ENCODE peak calls at places on chromosome 22, in nine cellular contexts. One of them, this sample, is unnamed.

GRCh38 chr22:40499187-40499753 is 128.9 kb downstream of the SGSM3 start:
- DNase-seq in GM13977: peak
- DNase-seq in NCI-H510A treated with DMSO at 0.1 percent for 48 hours: no peak
- DNase-seq in neuronal stem cell: no peak
- DNase-seq in activated T-helper 1 cell treated with anti-CD3 and anti-CD28 coated beads, Interleukin-12 subunit alpha, Interleukin-12 subunit beta, Interleukin-2, Interleukin-4 antibody, amounts not matched to agents 30 ng/mL and 10 ng/mL and 1 ng/mL, durations not matched to agents 14 hours and 24 hours and 36 hours: no peak
- DNase-seq in AG09309: peak
- DNase-seq in brain microvascular endothelial cell: peak
- DNase-seq in effector memory CD8-positive, alpha-beta T cell: no peak
- DNase-seq in stimulated activated naive B cell treated with anti-CD40 and anti-IgM and Interleukin-4, amounts not matched to agents 10 μg/mL and 1 μg/mL and 100 μg/mL, for 72 hours: no peak
- DNase-seq in this sample: no peak

GRCh38 chr22:42061041-42061440 is 9.6 kb downstream of the NAGA start:
- DNase-seq in GM13977: no peak
- DNase-seq in NCI-H510A treated with DMSO at 0.1 percent for 48 hours: no peak
- DNase-seq in neuronal stem cell: no peak
- DNase-seq in activated T-helper 1 cell treated with anti-CD3 and anti-CD28 coated beads, Interleukin-12 subunit alpha, Interleukin-12 subunit beta, Interleukin-2, Interleukin-4 antibody, amounts not matched to agents 30 ng/mL and 10 ng/mL and 1 ng/mL, durations not matched to agents 14 hours and 24 hours and 36 hours: no peak
- DNase-seq in AG09309: no peak
- DNase-seq in brain microvascular endothelial cell: no peak
- DNase-seq in effector memory CD8-positive, alpha-beta T cell: no peak
- DNase-seq in stimulated activated naive B cell treated with anti-CD40 and anti-IgM and Interleukin-4, amounts not matched to agents 10 μg/mL and 1 μg/mL and 100 μg/mL, for 72 hours: no peak
- DNase-seq in this sample: no peak

GRCh38 chr22:50253046-50253580 is 2.0 kb upstream of the HDAC10 start:
- DNase-seq in GM13977: no peak
- DNase-seq in NCI-H510A treated with DMSO at 0.1 percent for 48 hours: no peak
- DNase-seq in neuronal stem cell: no peak
- DNase-seq in activated T-helper 1 cell treated with anti-CD3 and anti-CD28 coated beads, Interleukin-12 subunit alpha, Interleukin-12 subunit beta, Interleukin-2, Interleukin-4 antibody, amounts not matched to agents 30 ng/mL and 10 ng/mL and 1 ng/mL, durations not matched to agents 14 hours and 24 hours and 36 hours: no peak
- DNase-seq in AG09309: no peak
- DNase-seq in brain microvascular endothelial cell: no peak
- DNase-seq in effector memory CD8-positive, alpha-beta T cell: no peak
- DNase-seq in stimulated activated naive B cell treated with anti-CD40 and anti-IgM and Interleukin-4, amounts not matched to agents 10 μg/mL and 1 μg/mL and 100 μg/mL, for 72 hours: no peak
- DNase-seq in this sample: no peak

GRCh38 chr22:44992166-44992565 is 17.6 kb downstream of the PHF21B start:
- DNase-seq in GM13977: no peak
- DNase-seq in NCI-H510A treated with DMSO at 0.1 percent for 48 hours: no peak
- DNase-seq in neuronal stem cell: no peak
- DNase-seq in activated T-helper 1 cell treated with anti-CD3 and anti-CD28 coated beads, Interleukin-12 subunit alpha, Interleukin-12 subunit beta, Interleukin-2, Interleukin-4 antibody, amounts not matched to agents 30 ng/mL and 10 ng/mL and 1 ng/mL, durations not matched to agents 14 hours and 24 hours and 36 hours: no peak
- DNase-seq in AG09309: no peak
- DNase-seq in brain microvascular endothelial cell: no peak
- DNase-seq in effector memory CD8-positive, alpha-beta T cell: no peak
- DNase-seq in stimulated activated naive B cell treated with anti-CD40 and anti-IgM and Interleukin-4, amounts not matched to agents 10 μg/mL and 1 μg/mL and 100 μg/mL, for 72 hours: no peak
- DNase-seq in this sample: no peak

GRCh38 chr22:49274754-49275380 is 552.8 kb downstream of the BRD1 start:
- DNase-seq in GM13977: no peak
- DNase-seq in NCI-H510A treated with DMSO at 0.1 percent for 48 hours: no peak
- DNase-seq in neuronal stem cell: no peak
- DNase-seq in activated T-helper 1 cell treated with anti-CD3 and anti-CD28 coated beads, Interleukin-12 subunit alpha, Interleukin-12 subunit beta, Interleukin-2, Interleukin-4 antibody, amounts not matched to agents 30 ng/mL and 10 ng/mL and 1 ng/mL, durations not matched to agents 14 hours and 24 hours and 36 hours: no peak
- DNase-seq in AG09309: no peak
- DNase-seq in brain microvascular endothelial cell: no peak
- DNase-seq in effector memory CD8-positive, alpha-beta T cell: no peak
- DNase-seq in stimulated activated naive B cell treated with anti-CD40 and anti-IgM and Interleukin-4, amounts not matched to agents 10 μg/mL and 1 μg/mL and 100 μg/mL, for 72 hours: no peak
- DNase-seq in this sample: no peak

GRCh38 chr22:31618057-31618456 is 44.0 kb downstream of the PISD start:
- DNase-seq in GM13977: no peak
- DNase-seq in NCI-H510A treated with DMSO at 0.1 percent for 48 hours: peak
- DNase-seq in neuronal stem cell: no peak
- DNase-seq in activated T-helper 1 cell treated with anti-CD3 and anti-CD28 coated beads, Interleukin-12 subunit alpha, Interleukin-12 subunit beta, Interleukin-2, Interleukin-4 antibody, amounts not matched to agents 30 ng/mL and 10 ng/mL and 1 ng/mL, durations not matched to agents 14 hours and 24 hours and 36 hours: no peak
- DNase-seq in AG09309: no peak
- DNase-seq in brain microvascular endothelial cell: no peak
- DNase-seq in effector memory CD8-positive, alpha-beta T cell: no peak
- DNase-seq in stimulated activated naive B cell treated with anti-CD40 and anti-IgM and Interleukin-4, amounts not matched to agents 10 μg/mL and 1 μg/mL and 100 μg/mL, for 72 hours: no peak
- DNase-seq in this sample: no peak

GRCh38 chr22:48137640-48138039 is 1375.2 kb downstream of the TBC1D22A start:
- DNase-seq in GM13977: no peak
- DNase-seq in NCI-H510A treated with DMSO at 0.1 percent for 48 hours: peak
- DNase-seq in neuronal stem cell: no peak
- DNase-seq in activated T-helper 1 cell treated with anti-CD3 and anti-CD28 coated beads, Interleukin-12 subunit alpha, Interleukin-12 subunit beta, Interleukin-2, Interleukin-4 antibody, amounts not matched to agents 30 ng/mL and 10 ng/mL and 1 ng/mL, durations not matched to agents 14 hours and 24 hours and 36 hours: no peak
- DNase-seq in AG09309: no peak
- DNase-seq in brain microvascular endothelial cell: no peak
- DNase-seq in effector memory CD8-positive, alpha-beta T cell: no peak
- DNase-seq in stimulated activated naive B cell treated with anti-CD40 and anti-IgM and Interleukin-4, amounts not matched to agents 10 μg/mL and 1 μg/mL and 100 μg/mL, for 72 hours: no peak
- DNase-seq in this sample: no peak

GRCh38 chr22:31173386-31174145 is 13.6 kb downstream of the RNF185 start:
- DNase-seq in GM13977: no peak
- DNase-seq in NCI-H510A treated with DMSO at 0.1 percent for 48 hours: no peak
- DNase-seq in neuronal stem cell: no peak
- DNase-seq in activated T-helper 1 cell treated with anti-CD3 and anti-CD28 coated beads, Interleukin-12 subunit alpha, Interleukin-12 subunit beta, Interleukin-2, Interleukin-4 antibody, amounts not matched to agents 30 ng/mL and 10 ng/mL and 1 ng/mL, durations not matched to agents 14 hours and 24 hours and 36 hours: no peak
- DNase-seq in AG09309: peak
- DNase-seq in brain microvascular endothelial cell: peak
- DNase-seq in effector memory CD8-positive, alpha-beta T cell: no peak
- DNase-seq in stimulated activated naive B cell treated with anti-CD40 and anti-IgM and Interleukin-4, amounts not matched to agents 10 μg/mL and 1 μg/mL and 100 μg/mL, for 72 hours: no peak
- DNase-seq in this sample: no peak

GRCh38 chr22:43090130-43090789 is 1.1 kb upstream of the TTLL1 start:
- DNase-seq in GM13977: peak
- DNase-seq in NCI-H510A treated with DMSO at 0.1 percent for 48 hours: peak
- DNase-seq in neuronal stem cell: no peak
- DNase-seq in activated T-helper 1 cell treated with anti-CD3 and anti-CD28 coated beads, Interleukin-12 subunit alpha, Interleukin-12 subunit beta, Interleukin-2, Interleukin-4 antibody, amounts not matched to agents 30 ng/mL and 10 ng/mL and 1 ng/mL, durations not matched to agents 14 hours and 24 hours and 36 hours: peak
- DNase-seq in AG09309: peak
- DNase-seq in brain microvascular endothelial cell: peak
- DNase-seq in effector memory CD8-positive, alpha-beta T cell: no peak
- DNase-seq in stimulated activated naive B cell treated with anti-CD40 and anti-IgM and Interleukin-4, amounts not matched to agents 10 μg/mL and 1 μg/mL and 100 μg/mL, for 72 hours: peak
- DNase-seq in this sample: peak

GRCh38 chr22:37818397-37819099 is 4.6 kb upstream of the GALR3 start:
- DNase-seq in GM13977: peak
- DNase-seq in NCI-H510A treated with DMSO at 0.1 percent for 48 hours: no peak
- DNase-seq in neuronal stem cell: no peak
- DNase-seq in activated T-helper 1 cell treated with anti-CD3 and anti-CD28 coated beads, Interleukin-12 subunit alpha, Interleukin-12 subunit beta, Interleukin-2, Interleukin-4 antibody, amounts not matched to agents 30 ng/mL and 10 ng/mL and 1 ng/mL, durations not matched to agents 14 hours and 24 hours and 36 hours: peak
- DNase-seq in AG09309: no peak
- DNase-seq in brain microvascular endothelial cell: peak
- DNase-seq in effector memory CD8-positive, alpha-beta T cell: peak
- DNase-seq in stimulated activated naive B cell treated with anti-CD40 and anti-IgM and Interleukin-4, amounts not matched to agents 10 μg/mL and 1 μg/mL and 100 μg/mL, for 72 hours: peak
- DNase-seq in this sample: peak

GRCh38 chr22:42500164-42500835 is 19.3 kb downstream of the RRP7A start:
- DNase-seq in GM13977: peak
- DNase-seq in NCI-H510A treated with DMSO at 0.1 percent for 48 hours: no peak
- DNase-seq in neuronal stem cell: peak
- DNase-seq in activated T-helper 1 cell treated with anti-CD3 and anti-CD28 coated beads, Interleukin-12 subunit alpha, Interleukin-12 subunit beta, Interleukin-2, Interleukin-4 antibody, amounts not matched to agents 30 ng/mL and 10 ng/mL and 1 ng/mL, durations not matched to agents 14 hours and 24 hours and 36 hours: peak
- DNase-seq in AG09309: no peak
- DNase-seq in brain microvascular endothelial cell: peak
- DNase-seq in effector memory CD8-positive, alpha-beta T cell: peak
- DNase-seq in stimulated activated naive B cell treated with anti-CD40 and anti-IgM and Interleukin-4, amounts not matched to agents 10 μg/mL and 1 μg/mL and 100 μg/mL, for 72 hours: peak
- DNase-seq in this sample: peak

GRCh38 chr22:50220603-50221409 is 20.0 kb downstream of the SELENOO start:
- DNase-seq in GM13977: no peak
- DNase-seq in NCI-H510A treated with DMSO at 0.1 percent for 48 hours: no peak
- DNase-seq in neuronal stem cell: no peak
- DNase-seq in activated T-helper 1 cell treated with anti-CD3 and anti-CD28 coated beads, Interleukin-12 subunit alpha, Interleukin-12 subunit beta, Interleukin-2, Interleukin-4 antibody, amounts not matched to agents 30 ng/mL and 10 ng/mL and 1 ng/mL, durations not matched to agents 14 hours and 24 hours and 36 hours: no peak
- DNase-seq in AG09309: no peak
- DNase-seq in brain microvascular endothelial cell: no peak
- DNase-seq in effector memory CD8-positive, alpha-beta T cell: no peak
- DNase-seq in stimulated activated naive B cell treated with anti-CD40 and anti-IgM and Interleukin-4, amounts not matched to agents 10 μg/mL and 1 μg/mL and 100 μg/mL, for 72 hours: no peak
- DNase-seq in this sample: no peak